ENCODE peak calls at places on chromosome 15, in ten cellular contexts. One of them, this sample, is unnamed.

GRCh38 chr15:64060716-64061115 is 14.4 kb upstream of the DAPK2 start:
- DNase-seq in PC-3: no peak
- DNase-seq in caudate nucleus: no peak
- DNase-seq in SJSA1: no peak
- DNase-seq in GM23248: no peak
- DNase-seq in dorsolateral prefrontal cortex: no peak
- DNase-seq in NCI-H774: no peak
- DNase-seq in stimulated activated CD8-positive, alpha-beta memory T cell treated with anti-CD3 and anti-CD28 coated beads, Interleukin-7, amount 100 ng/mL, for 1 hour: no peak
- DNase-seq in iPS-NIHi11: no peak
- DNase-seq in AG08395: no peak
- DNase-seq in this sample: no peak

GRCh38 chr15:67809866-67810265 is 15.4 kb upstream of the SKOR1 start:
- DNase-seq in iPS-NIHi11: no peak
- DNase-seq in NCI-H774: no peak
- DNase-seq in AG08395: no peak
- DNase-seq in GM23248: no peak
- DNase-seq in stimulated activated CD8-positive, alpha-beta memory T cell treated with anti-CD3 and anti-CD28 coated beads, Interleukin-7, amount 100 ng/mL, for 1 hour: no peak
- DNase-seq in caudate nucleus: no peak
- DNase-seq in SJSA1: no peak
- DNase-seq in dorsolateral prefrontal cortex: no peak
- DNase-seq in PC-3: no peak
- DNase-seq in this sample: no peak

GRCh38 chr15:57923311-57923710 is 142.2 kb downstream of the ALDH1A2 start:
- DNase-seq in PC-3: no peak
- DNase-seq in stimulated activated CD8-positive, alpha-beta memory T cell treated with anti-CD3 and anti-CD28 coated beads, Interleukin-7, amount 100 ng/mL, for 1 hour: no peak
- DNase-seq in SJSA1: no peak
- DNase-seq in caudate nucleus: no peak
- DNase-seq in dorsolateral prefrontal cortex: no peak
- DNase-seq in iPS-NIHi11: no peak
- DNase-seq in NCI-H774: no peak
- DNase-seq in GM23248: peak
- DNase-seq in AG08395: no peak
- DNase-seq in this sample: no peak

GRCh38 chr15:49255966-49256759 is 86.1 kb downstream of the GALK2 start:
- DNase-seq in caudate nucleus: no peak
- DNase-seq in NCI-H774: peak
- DNase-seq in PC-3: no peak
- DNase-seq in AG08395: no peak
- DNase-seq in GM23248: no peak
- DNase-seq in dorsolateral prefrontal cortex: no peak
- DNase-seq in SJSA1: peak
- DNase-seq in iPS-NIHi11: no peak
- DNase-seq in stimulated activated CD8-positive, alpha-beta memory T cell treated with anti-CD3 and anti-CD28 coated beads, Interleukin-7, amount 100 ng/mL, for 1 hour: no peak
- DNase-seq in this sample: peak

GRCh38 chr15:64911317-64912186 is at the start of gene ANKDD1A:
- DNase-seq in NCI-H774: peak
- DNase-seq in caudate nucleus: peak
- DNase-seq in iPS-NIHi11: peak
- DNase-seq in GM23248: peak
- DNase-seq in SJSA1: peak
- DNase-seq in PC-3: peak
- DNase-seq in stimulated activated CD8-positive, alpha-beta memory T cell treated with anti-CD3 and anti-CD28 coated beads, Interleukin-7, amount 100 ng/mL, for 1 hour: no peak
- DNase-seq in dorsolateral prefrontal cortex: peak
- DNase-seq in AG08395: peak
- DNase-seq in this sample: peak

GRCh38 chr15:66195621-66196230 is 57.8 kb downstream of the MEGF11 start:
- DNase-seq in iPS-NIHi11: no peak
- DNase-seq in stimulated activated CD8-positive, alpha-beta memory T cell treated with anti-CD3 and anti-CD28 coated beads, Interleukin-7, amount 100 ng/mL, for 1 hour: no peak
- DNase-seq in GM23248: no peak
- DNase-seq in AG08395: no peak
- DNase-seq in SJSA1: no peak
- DNase-seq in NCI-H774: no peak
- DNase-seq in caudate nucleus: no peak
- DNase-seq in dorsolateral prefrontal cortex: no peak
- DNase-seq in PC-3: no peak
- DNase-seq in this sample: no peak

GRCh38 chr15:101201411-101202174 is 50.3 kb downstream of the CHSY1 start:
- DNase-seq in stimulated activated CD8-positive, alpha-beta memory T cell treated with anti-CD3 and anti-CD28 coated beads, Interleukin-7, amount 100 ng/mL, for 1 hour: no peak
- DNase-seq in AG08395: peak
- DNase-seq in GM23248: peak
- DNase-seq in NCI-H774: no peak
- DNase-seq in caudate nucleus: peak
- DNase-seq in SJSA1: peak
- DNase-seq in iPS-NIHi11: peak
- DNase-seq in dorsolateral prefrontal cortex: peak
- DNase-seq in PC-3: peak
- DNase-seq in this sample: no peak

GRCh38 chr15:85019815-85020590 is 38.3 kb downstream of the PDE8A start:
- DNase-seq in caudate nucleus: no peak
- DNase-seq in stimulated activated CD8-positive, alpha-beta memory T cell treated with anti-CD3 and anti-CD28 coated beads, Interleukin-7, amount 100 ng/mL, for 1 hour: no peak
- DNase-seq in dorsolateral prefrontal cortex: no peak
- DNase-seq in GM23248: peak
- DNase-seq in SJSA1: peak
- DNase-seq in PC-3: peak
- DNase-seq in iPS-NIHi11: no peak
- DNase-seq in NCI-H774: no peak
- DNase-seq in AG08395: no peak
- DNase-seq in this sample: no peak

GRCh38 chr15:70345251-70346019 is 247.7 kb upstream of the TLE3 start:
- DNase-seq in AG08395: no peak
- DNase-seq in SJSA1: no peak
- DNase-seq in iPS-NIHi11: no peak
- DNase-seq in caudate nucleus: no peak
- DNase-seq in GM23248: no peak
- DNase-seq in stimulated activated CD8-positive, alpha-beta memory T cell treated with anti-CD3 and anti-CD28 coated beads, Interleukin-7, amount 100 ng/mL, for 1 hour: no peak
- DNase-seq in PC-3: no peak
- DNase-seq in dorsolateral prefrontal cortex: no peak
- DNase-seq in NCI-H774: no peak
- DNase-seq in this sample: no peak